ENCODE peak calls at places on chromosome 7, in six cellular contexts. F is spleen, V is adrenal gland, T is GM12891, Q is body of pancreas, Y is K562. R is an unnamed sample.

GRCh38 chr7:133040617-133041016 is 41.3 kb downstream of the CHCHD3 start:
- DNase-seq in Y (no peak), F (no peak), T (no peak), V (no peak), Q (no peak), R (no peak)

GRCh38 chr7:91243591-91244368 is 20.5 kb upstream of the FZD1 start:
- DNase-seq in Y (no peak), V (no peak), Q (no peak), T (no peak), F (no peak), R (no peak)

GRCh38 chr7:95917622-95918021 is 145.3 kb downstream of the DYNC1I1 start:
- DNase-seq in V (no peak), T (no peak), Q (no peak), Y (no peak), F (no peak), R (no peak)

GRCh38 chr7:130649004-130649790 is 19.4 kb downstream of the COPG2 start:
- DNase-seq in V (no peak), T (peak; percentile 35), F (no peak), Y (no peak), Q (no peak), R (no peak)

GRCh38 chr7:45689797-45690761 is 115.9 kb downstream of the ADCY1 start:
- DNase-seq in Q (no peak), V (peak; percentile 37), F (peak; percentile 64), Y (no peak), T (no peak), R (no peak)

GRCh38 chr7:34451923-34452322 is 206.1 kb upstream of the NPSR1 start:
- DNase-seq in V (no peak), T (no peak), F (no peak), Q (no peak), Y (no peak), R (no peak)

GRCh38 chr7:80916770-80917681 is 1.8 kb downstream of the SEMA3C start:
- DNase-seq in Y (no peak), Q (no peak), T (no peak), V (no peak), F (no peak), R (no peak)

GRCh38 chr7:99975782-99976521 is at the start of gene AZGP1:
- DNase-seq in T (no peak), Q (peak; percentile 93), V (no peak), Y (no peak), F (no peak), R (peak; percentile 16)

GRCh38 chr7:77284005-77284404 is 84.4 kb upstream of the FGL2 start:
- DNase-seq in F (no peak), V (no peak), T (no peak), Y (no peak), Q (no peak), R (no peak)

GRCh38 chr7:12508005-12508404 is 62.5 kb upstream of the SCIN start:
- DNase-seq in V (no peak), T (no peak), Y (no peak), Q (no peak), F (no peak), R (no peak)

DNA sequence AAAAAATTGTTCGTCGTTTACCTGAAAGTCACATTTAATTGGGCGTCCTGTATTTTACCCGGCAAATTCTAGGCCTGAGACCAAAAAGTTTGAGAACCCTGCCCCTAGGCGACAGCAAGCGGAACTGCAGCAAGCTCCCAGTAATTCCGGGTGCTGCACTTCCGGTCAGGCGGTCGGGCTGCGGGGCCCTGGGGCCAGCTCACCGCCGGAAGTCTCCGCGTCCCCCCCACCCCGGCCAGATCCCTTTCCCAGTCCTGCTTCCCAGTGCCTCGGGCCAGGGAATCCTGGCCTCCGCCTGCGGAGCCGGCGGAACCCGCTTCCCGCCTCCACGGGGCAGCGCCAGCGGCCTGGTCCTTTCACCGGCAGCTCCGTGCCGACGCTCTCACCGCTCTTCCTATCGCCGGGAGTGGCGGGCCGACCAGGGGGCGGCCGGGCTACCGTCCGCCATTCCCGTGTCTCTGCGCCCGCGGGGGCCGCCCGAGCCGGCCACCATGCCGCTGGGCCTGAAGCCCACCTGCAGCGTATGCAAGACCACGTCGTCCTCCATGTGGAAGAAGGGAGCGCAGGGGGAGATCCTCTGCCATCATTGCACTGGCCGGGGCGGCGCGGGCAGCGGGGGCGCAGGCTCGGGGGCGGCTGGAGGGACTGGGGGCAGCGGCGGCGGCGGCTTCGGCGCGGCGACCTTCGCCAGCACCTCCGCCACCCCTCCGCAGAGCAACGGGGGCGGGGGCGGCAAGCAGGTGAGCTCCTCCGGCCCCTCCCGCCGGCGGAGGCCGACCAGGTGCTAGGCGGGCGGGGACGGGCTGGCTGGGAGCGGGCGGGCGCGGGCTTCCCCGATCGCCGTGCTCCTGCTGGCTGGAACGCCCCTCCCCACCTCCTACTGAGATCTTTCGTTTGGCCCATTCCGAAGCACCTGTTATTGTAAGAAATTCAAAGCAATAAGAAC is at the start of gene GATAD1:
- DNase-seq in V (peak; percentile 95), F (peak; percentile 96), Q (peak; percentile 94), Y (peak; percentile 97), T (peak; percentile 60), R (peak; percentile 93)
- TF ChIP-seq POLR2A in V (peak; percentile 66), F (peak; percentile 12), Q (peak; percentile 90), Y (peak; percentile 95), T (peak; percentile 27), R (peak; percentile 73)

GRCh38 chr7:27106181-27106905 is 3.9 kb upstream of the HOXA2 start:
- DNase-seq in T (no peak), V (no peak), F (no peak), Q (no peak), Y (no peak), R (no peak)

GRCh38 chr7:27108390-27109127 is 6.1 kb upstream of the HOXA2 start:
- DNase-seq in Y (no peak), T (no peak), Q (no peak), F (peak; percentile 85), V (peak; percentile 71), R (no peak)

GRCh38 chr7:27106906-27107250 is 4.4 kb upstream of the HOXA2 start:
- DNase-seq in V (no peak), T (no peak), Q (no peak), F (no peak), Y (no peak), R (no peak)

GRCh38 chr7:27107901-27108381 is 5.5 kb upstream of the HOXA2 start:
- DNase-seq in Y (no peak), V (no peak), T (no peak), Q (no peak), F (no peak), R (no peak)

GRCh38 chr7:27107391-27107900 is 5.0 kb upstream of the HOXA2 start:
- DNase-seq in Y (no peak), Q (no peak), F (no peak), T (no peak), V (no peak), R (no peak)
- TF ChIP-seq POLR2A in Y (no peak), Q (no peak), F (no peak), T (no peak), V (no peak), R (no peak)

GRCh38 chr7:106583706-106584690 is 77.0 kb downstream of the CCDC71L start:
- DNase-seq in F (no peak), Q (no peak), V (no peak), Y (peak; percentile 15), T (no peak), R (no peak)

GRCh38 chr7:106584914-106585759 is 75.8 kb downstream of the CCDC71L start:
- DNase-seq in Y (peak; percentile 23), Q (no peak), V (no peak), F (no peak), T (no peak), R (no peak)

GRCh38 chr7:106583133-106583532 is 77.8 kb downstream of the CCDC71L start:
- DNase-seq in F (no peak), Y (no peak), Q (no peak), T (no peak), V (no peak), R (no peak)

GRCh38 chr7:106582365-106582764 is 78.6 kb downstream of the CCDC71L start:
- DNase-seq in Q (no peak), F (no peak), V (no peak), T (no peak), Y (peak; percentile 35), R (no peak)
- TF ChIP-seq POLR2A in Q (no peak), F (no peak), V (no peak), T (no peak), Y (no peak), R (no peak)

DNA sequence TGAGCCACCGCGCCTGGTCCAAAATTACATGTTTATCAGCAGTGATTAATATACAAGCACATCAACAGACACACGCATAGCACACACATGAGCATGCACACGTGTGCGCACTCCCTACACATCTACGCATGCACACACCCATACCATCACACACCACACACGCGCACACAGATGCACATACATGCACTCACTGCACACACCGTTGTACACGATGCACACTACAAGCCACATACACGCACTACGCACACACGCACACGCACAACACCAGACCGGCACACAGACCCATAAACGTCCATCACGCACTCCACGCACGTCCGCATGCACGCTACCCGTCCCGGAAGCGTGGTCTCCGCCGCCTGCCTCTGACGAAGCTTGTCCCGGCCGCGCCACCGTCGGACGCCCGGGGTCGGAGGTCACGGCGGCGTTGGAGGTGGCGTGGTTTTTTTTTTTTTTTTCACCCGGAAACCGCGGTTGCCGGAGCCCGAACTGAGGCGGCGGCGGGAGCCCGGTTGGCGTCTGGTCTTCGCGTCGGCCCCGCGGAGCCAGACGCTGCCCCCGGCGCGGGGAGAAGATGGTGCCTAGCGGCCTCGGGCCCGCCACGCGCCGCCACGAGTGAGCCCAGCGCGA is at the start of gene TMEM248:
- DNase-seq in F (peak; percentile 97), Q (peak; percentile 93), V (peak; percentile 95), Y (peak; percentile 90), T (peak; percentile 71), R (peak; percentile 83)
- TF ChIP-seq POLR2A in F (no peak), Q (peak; percentile 63), V (no peak), Y (peak; percentile 94), T (peak; percentile 86), R (peak; percentile 85)

GRCh38 chr7:157139142-157140117 is 704 bp downstream of the UBE3C start:
- DNase-seq in V (peak; percentile 65), T (no peak), Y (no peak), Q (peak; percentile 65), F (peak; percentile 96), R (no peak)

GRCh38 chr7:157140118-157140905 is 1.6 kb downstream of the UBE3C start:
- DNase-seq in T (no peak), V (peak; percentile 42), Y (no peak), F (no peak), Q (no peak), R (no peak)

GRCh38 chr7:157138101-157138423 is 664 bp upstream of the UBE3C start:
- DNase-seq in Q (no peak), T (no peak), F (no peak), V (no peak), Y (no peak), R (no peak)

GRCh38 chr7:157136372-157136771 is 2.4 kb upstream of the UBE3C start:
- DNase-seq in V (peak; percentile 9), Q (no peak), Y (no peak), T (no peak), F (no peak), R (peak; percentile 61)

DNA sequence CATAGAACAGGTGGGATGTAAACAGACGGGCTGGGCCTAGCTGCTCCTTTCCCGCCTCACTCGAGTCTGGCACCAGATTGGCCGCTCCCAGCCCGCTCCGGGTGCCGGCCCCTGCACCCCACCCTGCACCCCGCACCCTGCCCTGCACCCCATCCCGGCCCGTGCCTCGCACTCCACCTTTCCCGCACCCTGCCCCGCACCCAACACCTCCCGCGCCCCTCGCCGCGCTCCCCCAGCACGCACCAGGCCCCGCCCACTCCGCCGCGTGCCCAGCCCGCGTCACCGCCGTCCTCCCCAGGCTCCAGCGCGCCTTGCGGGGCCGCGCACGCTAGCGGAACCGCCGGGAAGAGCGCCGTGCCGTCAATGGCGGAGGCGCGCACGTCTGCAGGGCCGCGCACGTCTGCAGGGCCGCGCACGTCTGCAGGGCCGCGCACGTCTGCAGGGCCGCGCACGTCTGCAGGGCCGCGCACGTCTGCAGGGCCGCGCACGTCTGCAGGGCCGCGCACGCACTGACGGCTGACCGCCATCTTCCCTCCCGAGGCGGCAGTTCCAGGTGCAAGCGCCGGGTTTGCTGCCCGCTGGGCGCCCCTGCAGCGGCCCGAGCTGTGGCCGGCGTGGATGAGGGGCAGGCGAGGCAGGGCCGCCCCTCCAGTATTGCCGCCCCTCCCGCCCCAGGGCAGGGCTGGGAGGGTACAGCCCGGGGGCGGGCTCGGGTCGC is at the start of gene UBE3C:
- DNase-seq in T (peak; percentile 95), F (peak; percentile 98), V (peak; percentile 87), Q (peak; percentile 92), Y (peak; percentile 96), R (peak; percentile 97)
- TF ChIP-seq POLR2A in T (peak; percentile 53), F (no peak), V (peak; percentile 33), Q (peak; percentile 53), Y (peak; percentile 84), R (peak; percentile 87)

R was measured in H54.